ENCODE peak calls at places on chromosome 15, in four cellular contexts. W, B, Y and H are unnamed samples.

GRCh38 chr15:36567445-36567844 is 12.0 kb upstream of the CDIN1 start:
- DNase-seq in W (no peak), B (no peak), Y (no peak), H (no peak)

GRCh38 chr15:73927003-73927475 is 777 bp downstream of the LOXL1 start:
- DNase-seq in B (no peak), Y (no peak), W (no peak), H (peak; percentile 56)

GRCh38 chr15:54082836-54083492 is 104.7 kb downstream of the UNC13C start:
- DNase-seq in Y (no peak), B (no peak), W (no peak), H (peak; percentile 28)

GRCh38 chr15:52255008-52255407 is 40.6 kb downstream of the MYO5C start:
- DNase-seq in W (no peak), Y (no peak), B (peak; percentile 23), H (no peak)

GRCh38 chr15:65189102-65189740 is 4.1 kb upstream of the CLPX start:
- DNase-seq in W (no peak), Y (no peak), B (peak; percentile 42), H (peak; percentile 48)

GRCh38 chr15:99059010-99059981 is 45.6 kb upstream of the SYNM start:
- DNase-seq in Y (peak; percentile 77), W (peak; percentile 86), B (peak; percentile 83), H (peak; percentile 88)

GRCh38 chr15:99168601-99169580 is 64.0 kb downstream of the SYNM start:
- DNase-seq in B (no peak), W (no peak), Y (no peak), H (no peak)

GRCh38 chr15:40702077-40702476 is 7.1 kb downstream of the RAD51 start:
- DNase-seq in B (no peak), Y (no peak), W (no peak), H (no peak)

GRCh38 chr15:36358094-36358961 is 221.1 kb upstream of the CDIN1 start:
- DNase-seq in B (peak; percentile 92), W (no peak), Y (peak; percentile 54), H (no peak)

GRCh38 chr15:68112711-68113110 is 58.6 kb downstream of the PIAS1 start:
- DNase-seq in Y (no peak), B (no peak), W (no peak), H (no peak)

GRCh38 chr15:87817553-87817952 is 439.0 kb downstream of the NTRK3 start:
- DNase-seq in B (peak; percentile 21), Y (no peak), W (no peak), H (no peak)

GRCh38 chr15:52528465-52529288 is at the start of gene MYO5A:
- DNase-seq in W (peak; percentile 73), Y (no peak), B (peak; percentile 72), H (peak; percentile 61)

GRCh38 chr15:75022808-75023193 is 589 bp upstream of the PPCDC start:
- DNase-seq in W (no peak), Y (no peak), B (no peak), H (no peak)

GRCh38 chr15:101429191-101429590 is 60.3 kb downstream of the PCSK6 start:
- DNase-seq in B (no peak), Y (no peak), W (no peak), H (no peak)

GRCh38 chr15:72389231-72389630 is 8.9 kb upstream of the TMEM202 start:
- DNase-seq in W (no peak), Y (no peak), B (no peak), H (no peak)

GRCh38 chr15:45435124-45435903 is 57.0 kb upstream of the GATM start:
- DNase-seq in W (no peak), B (no peak), Y (no peak), H (no peak)

GRCh38 chr15:51260262-51260661 is 78.1 kb downstream of the CYP19A1 start:
- DNase-seq in B (peak; percentile 36), Y (no peak), W (no peak), H (no peak)

GRCh38 chr15:96093063-96093462 is 237.4 kb upstream of the NR2F2 start:
- DNase-seq in Y (no peak), W (no peak), B (peak; percentile 4), H (no peak)

GRCh38 chr15:95784508-95784907 is 546.0 kb upstream of the NR2F2 start:
- DNase-seq in B (no peak), W (no peak), Y (no peak), H (no peak)

GRCh38 chr15:98955980-98956723 is 51.4 kb downstream of the PGPEP1L start:
- DNase-seq in Y (no peak), W (no peak), B (no peak), H (no peak)

GRCh38 chr15:55661431-55661830 is 73.3 kb upstream of the PYGO1 start:
- DNase-seq in B (no peak), Y (no peak), W (no peak), H (no peak)

GRCh38 chr15:98764296-98764695 is 116.0 kb downstream of the IGF1R start:
- DNase-seq in B (no peak), W (no peak), Y (no peak), H (no peak)

GRCh38 chr15:56292546-56293316 is 49.1 kb upstream of the RFX7 start:
- DNase-seq in B (no peak), Y (no peak), W (no peak), H (no peak)

GRCh38 chr15:75776075-75776443 is 63.4 kb upstream of the CSPG4 start:
- DNase-seq in B (peak; percentile 3), W (no peak), Y (no peak), H (no peak)

GRCh38 chr15:75170711-75171341 is 30.9 kb upstream of the C15orf39 start:
- DNase-seq in W (peak; percentile 47), Y (no peak), B (peak; percentile 21), H (no peak)

GRCh38 chr15:74958320-74958907 is 1.8 kb upstream of the RPP25 start:
- DNase-seq in W (peak; percentile 49), Y (no peak), B (peak; percentile 50), H (peak; percentile 35)

GRCh38 chr15:58306591-58307312 is 125.0 kb upstream of the LIPC start:
- DNase-seq in W (no peak), Y (no peak), B (no peak), H (no peak)

GRCh38 chr15:64122936-64123351 is 27.2 kb downstream of the SNX1 start:
- DNase-seq in Y (no peak), W (no peak), B (no peak), H (no peak)

GRCh38 chr15:34851751-34852150 is 56.4 kb upstream of the ACTC1 start:
- DNase-seq in W (no peak), Y (no peak), B (no peak), H (no peak)

GRCh38 chr15:75648156-75649000 is 666 bp downstream of the SNX33 start:
- DNase-seq in B (peak; percentile 29), Y (no peak), W (peak; percentile 67), H (peak; percentile 57)

GRCh38 chr15:66873856-66874255 is 171.8 kb downstream of the SMAD6 start:
- DNase-seq in W (no peak), Y (no peak), B (no peak), H (no peak)

GRCh38 chr15:31235298-31236183 is 91.1 kb upstream of the KLF13 start:
- DNase-seq in B (no peak), Y (no peak), W (peak; percentile 80), H (no peak)

GRCh38 chr15:28984421-28985375 is 98.9 kb downstream of the APBA2 start:
- DNase-seq in B (peak; percentile 54), W (no peak), Y (peak; percentile 32), H (no peak)

GRCh38 chr15:51737538-51738305 is at the start of gene LYSMD2:
- DNase-seq in B (no peak), Y (no peak), W (peak; percentile 89), H (peak; percentile 61)

GRCh38 chr15:67030036-67030762 is 35.2 kb upstream of the SMAD3 start:
- DNase-seq in B (no peak), W (no peak), Y (no peak), H (no peak)

GRCh38 chr15:78767331-78767951 is 43.8 kb downstream of the ADAMTS7 start:
- DNase-seq in B (no peak), Y (no peak), W (peak; percentile 6), H (no peak)
- TF ChIP-seq CTCF in B (peak; percentile 25), Y (no peak), W (no peak), H (no peak)

GRCh38 chr15:59622289-59622688 is 10.7 kb downstream of the GCNT3 start:
- DNase-seq in Y (no peak), B (peak; percentile 24), W (no peak), H (peak; percentile 68)
- TF ChIP-seq CTCF in Y (peak; percentile 37), B (peak; percentile 74), W (no peak), H (peak; percentile 26)

DNA sequence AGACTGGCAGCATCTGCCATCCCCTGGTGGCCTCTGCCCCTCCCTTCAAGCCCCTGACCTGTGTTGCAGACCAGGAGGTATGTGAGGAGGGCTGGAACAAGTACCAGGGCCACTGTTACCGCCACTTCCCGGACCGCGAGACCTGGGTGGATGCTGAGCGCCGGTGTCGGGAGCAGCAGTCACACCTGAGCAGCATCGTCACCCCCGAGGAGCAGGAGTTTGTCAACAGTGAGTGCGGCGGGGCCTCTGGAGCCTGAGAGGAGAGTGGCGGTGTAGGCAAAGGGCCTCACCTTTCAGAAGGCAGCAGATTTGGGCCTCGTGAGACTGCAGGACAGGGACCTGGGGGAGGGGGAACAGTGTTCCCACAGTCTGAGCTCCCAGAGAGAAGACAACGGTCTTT is 24.0 kb downstream of the HAPLN3 start:
- DNase-seq in Y (no peak), W (no peak), B (no peak), H (no peak)
- TF ChIP-seq CTCF in Y (no peak), W (no peak), B (no peak), H (no peak)

GRCh38 chr15:94002026-94002425 is 229.3 kb upstream of the MCTP2 start:
- DNase-seq in W (no peak), B (no peak), Y (no peak), H (no peak)

GRCh38 chr15:94001113-94001919 is 230.0 kb upstream of the MCTP2 start:
- DNase-seq in W (no peak), Y (no peak), B (peak; percentile 19), H (no peak)

GRCh38 chr15:94004697-94005096 is 226.7 kb upstream of the MCTP2 start:
- DNase-seq in Y (no peak), B (no peak), W (peak; percentile 17), H (no peak)

GRCh38 chr15:93997071-93997658 is 234.2 kb upstream of the MCTP2 start:
- DNase-seq in W (no peak), Y (peak; percentile 8), B (peak; percentile 28), H (peak; percentile 28)

GRCh38 chr15:94000603-94001002 is 230.8 kb upstream of the MCTP2 start:
- DNase-seq in B (no peak), Y (no peak), W (no peak), H (no peak)
- TF ChIP-seq CTCF in B (no peak), Y (no peak), W (no peak), H (no peak)

GRCh38 chr15:38072507-38073277 is 138.3 kb downstream of the TMCO5A start:
- DNase-seq in B (peak; percentile 65), Y (no peak), W (peak; percentile 74), H (peak; percentile 75)
- TF ChIP-seq CTCF in B (peak; percentile 39), Y (peak; percentile 41), W (peak; percentile 39), H (no peak)

GRCh38 chr15:41972341-41973237 is at the start of gene EHD4:
- DNase-seq in W (peak; percentile 99), Y (peak; percentile 96), B (peak; percentile 99), H (peak; percentile 92)
- TF ChIP-seq CTCF in W (peak; percentile 61), Y (peak; percentile 32), B (peak; percentile 66), H (peak; percentile 18)